ENCODE peak calls at places on chromosomes 2 and 18, in nine cellular contexts. M is uterus, E is psoas muscle, N is HFFc6, F is LHCN-M2, X is HTR-8/SVneo, Z is SIG-M5, I is GM12892, D is aorta. U is an unnamed sample.

GRCh38 chr2:126627623-126628022 is 28.3 kb upstream of the GYPC start:
- DNase-seq in M (no peak), E (no peak), N (no peak), F (no peak), X (no peak), Z (no peak), I (no peak), D (no peak), U (no peak)

GRCh38 chr2:182818541-182819308 is 47.7 kb downstream of the FRZB start:
- DNase-seq in M (no peak), E (no peak), N (no peak), F (no peak), X (no peak), Z (no peak), I (no peak), D (no peak), U (no peak)

GRCh38 chr18:23291456-23292205 is 156.3 kb downstream of the CABLES1 start:
- DNase-seq in M (no peak), E (no peak), N (peak; percentile 41), F (peak; percentile 32), X (no peak), Z (no peak), I (no peak), D (no peak), U (no peak)

GRCh38 chr2:45904267-45904921 is 252.9 kb downstream of the PRKCE start:
- DNase-seq in M (no peak), E (no peak), N (no peak), F (peak; percentile 46), X (no peak), Z (no peak), I (no peak), D (no peak), U (no peak)

GRCh38 chr2:621303-622099 is 55.7 kb downstream of the TMEM18 start:
- DNase-seq in M (no peak), E (no peak), N (no peak), F (no peak), X (no peak), Z (no peak), I (no peak), D (no peak), U (no peak)

GRCh38 chr2:3498783-3499394 is 20.4 kb downstream of the ADI1 start:
- DNase-seq in M (peak; percentile 4), E (no peak), N (no peak), F (no peak), X (no peak), Z (no peak), I (no peak), D (peak; percentile 47), U (no peak)

GRCh38 chr2:232265329-232265728 is 113.2 kb upstream of the ALPP start:
- DNase-seq in M (no peak), E (no peak), N (no peak), F (no peak), X (no peak), Z (no peak), I (no peak), D (no peak), U (no peak)

GRCh38 chr2:128187032-128187654 is 96.1 kb downstream of the UGGT1 start:
- DNase-seq in M (no peak), E (no peak), N (peak; percentile 28), F (peak; percentile 85), X (no peak), Z (no peak), I (no peak), D (no peak), U (no peak)

GRCh38 chr2:43609304-43609883 is 13.6 kb upstream of the THADA start:
- DNase-seq in M (peak; percentile 42), E (no peak), N (peak; percentile 30), F (peak; percentile 52), X (peak; percentile 61), Z (no peak), I (no peak), D (no peak), U (no peak)

GRCh38 chr2:64685430-64685829 is 31.7 kb upstream of the SERTAD2 start:
- DNase-seq in M (no peak), E (no peak), N (no peak), F (peak; percentile 91), X (no peak), Z (no peak), I (no peak), D (no peak), U (no peak)

GRCh38 chr2:228700638-228701037 is 519.2 kb upstream of the SPHKAP start:
- DNase-seq in M (no peak), E (no peak), N (peak; percentile 66), F (peak; percentile 92), X (peak; percentile 6), Z (no peak), I (no peak), D (no peak), U (no peak)

GRCh38 chr2:220856486-220856885 is 715.6 kb downstream of the EPHA4 start:
- DNase-seq in M (no peak), E (no peak), N (no peak), F (no peak), X (no peak), Z (no peak), I (no peak), D (no peak), U (no peak)

GRCh38 chr2:1230155-1230893 is 182.9 kb upstream of the TPO start:
- DNase-seq in M (no peak), E (no peak), N (no peak), F (no peak), X (no peak), Z (no peak), I (no peak), D (no peak), U (no peak)

GRCh38 chr2:36371963-36372391 is 16.4 kb downstream of the CRIM1 start:
- DNase-seq in M (no peak), E (no peak), N (peak; percentile 84), F (peak; percentile 88), X (no peak), Z (no peak), I (no peak), D (no peak), U (no peak)

GRCh38 chr18:35588995-35589394 is 7.5 kb downstream of the GALNT1 start:
- DNase-seq in M (no peak), E (no peak), N (no peak), F (no peak), X (no peak), Z (no peak), I (no peak), D (no peak), U (no peak)

GRCh38 chr2:156157670-156158069 is 174.9 kb downstream of the NR4A2 start:
- DNase-seq in M (no peak), E (no peak), N (no peak), F (no peak), X (no peak), Z (no peak), I (no peak), D (no peak), U (no peak)

GRCh38 chr18:32208012-32208411 is 18.2 kb downstream of the MEP1B start:
- DNase-seq in M (no peak), E (no peak), N (no peak), F (no peak), X (no peak), Z (no peak), I (no peak), D (no peak), U (no peak)

GRCh38 chr2:237182422-237183123 is 96.9 kb downstream of the COPS8 start:
- DNase-seq in M (peak; percentile 81), E (no peak), N (peak; percentile 32), F (no peak), X (no peak), Z (no peak), I (no peak), D (no peak), U (no peak)

GRCh38 chr2:85755122-85756027 is 1.6 kb downstream of the ATOH8 start:
- DNase-seq in M (no peak), E (peak; percentile 54), N (no peak), F (peak; percentile 75), X (no peak), Z (no peak), I (no peak), D (no peak), U (no peak)

GRCh38 chr2:60966465-60967405 is 50.8 kb upstream of the PEX13 start:
- DNase-seq in M (no peak), E (no peak), N (no peak), F (no peak), X (no peak), Z (no peak), I (no peak), D (no peak), U (no peak)

GRCh38 chr18:9335255-9336045 is 877 bp downstream of the TWSG1 start:
- DNase-seq in M (no peak), E (no peak), N (peak; percentile 22), F (no peak), X (peak; percentile 30), Z (no peak), I (no peak), D (no peak), U (no peak)

GRCh38 chr2:112627060-112628040 is 18.4 kb upstream of the SLC20A1 start:
- DNase-seq in M (peak; percentile 66), E (peak; percentile 60), N (peak; percentile 96), F (peak; percentile 96), X (peak; percentile 72), Z (no peak), I (no peak), D (no peak), U (no peak)

GRCh38 chr2:168490015-168490874 is 34.2 kb downstream of the CERS6 start:
- DNase-seq in M (no peak), E (no peak), N (peak; percentile 28), F (peak; percentile 65), X (no peak), Z (peak; percentile 82), I (no peak), D (no peak), U (no peak)

GRCh38 chr2:202337706-202338346 is 38.3 kb upstream of the BMPR2 start:
- DNase-seq in M (no peak), E (no peak), N (no peak), F (no peak), X (no peak), Z (no peak), I (no peak), D (no peak), U (no peak)

GRCh38 chr2:124875627-124876244 is 850.6 kb downstream of the CNTNAP5 start:
- DNase-seq in M (no peak), E (no peak), N (no peak), F (no peak), X (no peak), Z (no peak), I (no peak), D (no peak), U (no peak)